ENCODE peak calls at places on chromosomes 1 and 21, in seven cellular contexts. N is neural progenitor cell, O is right lobe of liver, E is heart left ventricle, H is GM23338, Z is psoas muscle, Y is uterus. M is an unnamed sample.

GRCh38 chr1:2429780-2430591 is 17.6 kb upstream of the PEX10 start:
- DNase-seq in N (no peak), O (no peak), E (no peak), H (peak; percentile 59), Z (no peak), Y (no peak), M (no peak)

GRCh38 chr1:218874801-218875400 is 298.8 kb upstream of the LYPLAL1 start:
- DNase-seq in N (no peak), O (no peak), E (no peak), H (no peak), Z (no peak), Y (no peak), M (no peak)

GRCh38 chr1:245961137-245961540 is 545.9 kb downstream of the SMYD3 start:
- DNase-seq in N (no peak), O (no peak), E (no peak), H (no peak), Z (no peak), Y (no peak), M (no peak)

GRCh38 chr1:77605246-77606026 is 77.0 kb downstream of the ZZZ3 start:
- DNase-seq in N (no peak), O (peak; percentile 48), E (peak; percentile 60), H (no peak), Z (peak; percentile 54), Y (peak; percentile 27), M (no peak)

GRCh38 chr21:44949161-44950015 is 9.6 kb downstream of the SLX9 start:
- DNase-seq in N (peak; percentile 90), O (peak; percentile 93), E (peak; percentile 89), H (peak; percentile 94), Z (peak; percentile 90), Y (peak; percentile 87), M (peak; percentile 89)

GRCh38 chr1:31642366-31642765 is 2.3 kb downstream of the PEF1 start:
- DNase-seq in N (no peak), O (no peak), E (no peak), H (peak; percentile 74), Z (no peak), Y (no peak), M (no peak)

GRCh38 chr1:155175281-155175926 is 1.8 kb downstream of the TRIM46 start:
- DNase-seq in N (no peak), O (no peak), E (peak; percentile 18), H (no peak), Z (no peak), Y (no peak), M (peak; percentile 75)

GRCh38 chr1:30743584-30744059 is 14.0 kb downstream of the LAPTM5 start:
- DNase-seq in N (no peak), O (no peak), E (no peak), H (no peak), Z (no peak), Y (no peak), M (no peak)

GRCh38 chr1:63991685-63992084 is 211.7 kb upstream of the UBE2U start:
- DNase-seq in N (no peak), O (no peak), E (no peak), H (no peak), Z (no peak), Y (no peak), M (no peak)

GRCh38 chr1:117178756-117179155 is 32.0 kb downstream of the VTCN1 start:
- DNase-seq in N (no peak), O (no peak), E (no peak), H (no peak), Z (no peak), Y (no peak), M (no peak)

GRCh38 chr1:116128669-116129068 is 17.5 kb downstream of the MAB21L3 start:
- DNase-seq in N (no peak), O (no peak), E (no peak), H (no peak), Z (no peak), Y (no peak), M (no peak)

GRCh38 chr1:40648928-40649591 is 16.4 kb downstream of the RIMS3 start:
- DNase-seq in N (no peak), O (no peak), E (no peak), H (no peak), Z (no peak), Y (no peak), M (no peak)

GRCh38 chr1:85343612-85344255 is 67.3 kb upstream of the BCL10 start:
- DNase-seq in N (no peak), O (no peak), E (no peak), H (peak; percentile 67), Z (no peak), Y (no peak), M (no peak)

GRCh38 chr21:25967566-25968438 is 202.8 kb downstream of the APP start:
- DNase-seq in N (no peak), O (no peak), E (no peak), H (no peak), Z (no peak), Y (no peak), M (no peak)

GRCh38 chr21:44985441-44986401 is 45.9 kb downstream of the SLX9 start:
- DNase-seq in N (no peak), O (peak; percentile 14), E (no peak), H (no peak), Z (peak; percentile 17), Y (no peak), M (no peak)

GRCh38 chr1:65830306-65830705 is 37.6 kb downstream of the PDE4B start:
- DNase-seq in N (no peak), O (no peak), E (no peak), H (no peak), Z (no peak), Y (no peak), M (no peak)

GRCh38 chr1:11314959-11315358 is 42.0 kb downstream of the UBIAD1 start:
- DNase-seq in N (no peak), O (no peak), E (no peak), H (no peak), Z (no peak), Y (peak; percentile 57), M (no peak)

GRCh38 chr1:78401148-78401547 is 89.6 kb upstream of the PTGFR start:
- DNase-seq in N (no peak), O (no peak), E (no peak), H (no peak), Z (no peak), Y (no peak), M (no peak)

GRCh38 chr1:226685196-226685820 is 53.8 kb downstream of the ITPKB start:
- DNase-seq in N (no peak), O (no peak), E (no peak), H (no peak), Z (no peak), Y (no peak), M (no peak)

GRCh38 chr1:209257021-209257420 is 326.5 kb upstream of the CAMK1G start:
- DNase-seq in N (no peak), O (no peak), E (no peak), H (no peak), Z (no peak), Y (no peak), M (no peak)

GRCh38 chr1:150551784-150552691 is 2.8 kb downstream of the ADAMTSL4 start:
- DNase-seq in N (peak; percentile 46), O (peak; percentile 90), E (peak; percentile 82), H (no peak), Z (peak; percentile 91), Y (peak; percentile 95), M (peak; percentile 95)

GRCh38 chr21:45543371-45543709 is 1.1 kb upstream of the SLC19A1 start:
- DNase-seq in N (no peak), O (peak; percentile 33), E (peak; percentile 19), H (no peak), Z (no peak), Y (peak; percentile 26), M (peak; percentile 59)

GRCh38 chr21:18725653-18726052 is 322.1 kb upstream of the TMPRSS15 start:
- DNase-seq in N (peak; percentile 9), O (no peak), E (no peak), H (peak; percentile 56), Z (no peak), Y (no peak), M (no peak)

GRCh38 chr1:7638078-7638477 is 133.0 kb upstream of the VAMP3 start:
- DNase-seq in N (peak; percentile 58), O (no peak), E (no peak), H (no peak), Z (no peak), Y (no peak), M (no peak)

GRCh38 chr1:201016211-201016651 is 7.3 kb downstream of the KIF21B start:
- DNase-seq in N (no peak), O (no peak), E (peak; percentile 43), H (no peak), Z (no peak), Y (no peak), M (no peak)

GRCh38 chr1:51414811-51415210 is 84.4 kb upstream of the TTC39A start:
- DNase-seq in N (no peak), O (no peak), E (no peak), H (no peak), Z (no peak), Y (no peak), M (no peak)

GRCh38 chr1:51416910-51417309 is 86.5 kb upstream of the TTC39A start:
- DNase-seq in N (no peak), O (no peak), E (no peak), H (no peak), Z (no peak), Y (no peak), M (no peak)

GRCh38 chr1:51415963-51416362 is 85.6 kb upstream of the TTC39A start:
- DNase-seq in N (no peak), O (no peak), E (no peak), H (no peak), Z (no peak), Y (no peak), M (no peak)

GRCh38 chr1:51418384-51418959 is 88.1 kb upstream of the TTC39A start:
- DNase-seq in N (no peak), O (no peak), E (no peak), H (no peak), Z (no peak), Y (no peak), M (no peak)

GRCh38 chr1:51417496-51418383 is 87.4 kb upstream of the TTC39A start:
- DNase-seq in N (no peak), O (no peak), E (no peak), H (no peak), Z (no peak), Y (no peak), M (no peak)
- H3K27ac ChIP-seq in N (no peak overlapping the region), O (no peak overlapping the region), E (peak overlapping the region; percentile 20), H (no peak overlapping the region), Z (peak overlapping the region; percentile 65), Y (no peak overlapping the region), M (peak overlapping the region; percentile 73)

GRCh38 chr21:39968010-39968409 is 100.8 kb downstream of the PCP4 start:
- DNase-seq in N (no peak), O (no peak), E (no peak), H (peak; percentile 65), Z (no peak), Y (no peak), M (no peak)
- TF ChIP-seq CTCF in N (peak; percentile 12), O (no peak), E (no peak), H (peak; percentile 66), Z (no peak), Y (no peak), M (no peak)

DNA sequence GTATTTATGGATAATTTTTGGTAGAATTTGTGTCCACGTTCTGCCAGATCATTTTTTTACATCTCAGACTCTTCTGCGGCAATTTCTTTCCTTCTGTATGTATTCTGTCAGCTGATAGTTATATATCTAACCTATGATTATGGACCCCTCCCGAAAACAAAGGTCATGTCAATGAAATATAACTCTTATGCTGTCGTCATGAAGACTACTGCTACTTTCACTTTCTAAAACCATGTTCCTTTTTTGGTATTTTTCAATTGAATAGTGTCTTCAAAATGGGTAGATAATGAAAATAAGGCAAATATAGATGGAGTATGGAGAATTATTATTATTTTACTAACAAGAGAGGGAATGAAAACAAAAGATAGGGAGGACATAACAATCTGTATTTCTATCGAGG is 3.2 kb downstream of the ANGPTL1 start:
- DNase-seq in N (no peak), O (no peak), E (no peak), H (no peak), Z (no peak), Y (no peak), M (no peak)
- H3K4me3 ChIP-seq in N (no peak overlapping the region), O (peak overlapping the region; percentile 28), E (peak overlapping the region; percentile 38), H (no peak overlapping the region), Z (peak overlapping the region; percentile 72), Y (peak overlapping the region; percentile 22), M (peak overlapping the region; percentile 67)

GRCh38 chr1:172345077-172345476 is 75.4 kb upstream of the C1orf105 start:
- DNase-seq in N (no peak), O (no peak), E (no peak), H (no peak), Z (no peak), Y (no peak), M (no peak)
- H3K27ac ChIP-seq in N (no peak overlapping the region), O (no peak overlapping the region), E (no peak overlapping the region), H (no peak overlapping the region), Z (no peak overlapping the region), Y (no peak overlapping the region), M (no peak overlapping the region)

M was measured in coronary artery.